ENCODE peak calls at places on chromosomes 6 and 20, in nine cellular contexts. N is MM.1S; M is GM20000; I is cardiac fibroblast; G is bronchial epithelial cell; A is CD4-positive, alpha-beta T cell; P is HFFc6; Y is A549; E is adrenal gland. J is an unnamed sample.

GRCh38 chr20:22529150-22530019 is 55.0 kb downstream of the FOXA2 start:
- DNase-seq in N (no peak), M (no peak), I (no peak), G (no peak), A (no peak), P (no peak), Y (no peak), E (no peak), J (no peak)

GRCh38 chr20:50347568-50347981 is 156.9 kb downstream of the CEBPB start:
- DNase-seq in N (no peak), M (no peak), I (no peak), G (no peak), A (no peak), P (no peak), Y (no peak), E (peak), J (no peak)

GRCh38 chr6:11575408-11576033 is 38.0 kb downstream of the TMEM170B start:
- DNase-seq in N (peak), M (peak), I (peak), G (peak), A (peak), P (peak), Y (peak), E (peak), J (peak)

GRCh38 chr6:63941747-63942470 is 306.3 kb downstream of the PHF3 start:
- DNase-seq in N (no peak), M (no peak), I (no peak), G (peak), A (no peak), P (no peak), Y (no peak), E (no peak), J (no peak)

GRCh38 chr6:84422380-84422968 is 195.0 kb upstream of the CEP162 start:
- DNase-seq in N (no peak), M (peak), I (peak), G (peak), A (no peak), P (peak), Y (peak), E (peak), J (no peak)

GRCh38 chr6:1586256-1586655 is 23.5 kb upstream of the FOXC1 start:
- DNase-seq in N (no peak), M (no peak), I (no peak), G (no peak), A (no peak), P (no peak), Y (no peak), E (no peak), J (no peak)

GRCh38 chr6:22349051-22349450 is 52.2 kb upstream of the PRL start:
- DNase-seq in N (no peak), M (no peak), I (no peak), G (no peak), A (no peak), P (no peak), Y (no peak), E (no peak), J (no peak)

GRCh38 chr6:145139451-145139850 is 595.9 kb downstream of the EPM2A start:
- DNase-seq in N (no peak), M (no peak), I (no peak), G (no peak), A (no peak), P (no peak), Y (no peak), E (no peak), J (no peak)

GRCh38 chr20:4544765-4545164 is 176.9 kb upstream of the PRND start:
- DNase-seq in N (no peak), M (no peak), I (no peak), G (peak), A (no peak), P (peak), Y (no peak), E (no peak), J (no peak)

GRCh38 chr6:82458147-82458546 is 94.5 kb downstream of the TPBG start:
- DNase-seq in N (no peak), M (no peak), I (no peak), G (peak), A (no peak), P (no peak), Y (no peak), E (no peak), J (no peak)

GRCh38 chr6:9482030-9482731 is 932.7 kb downstream of the TFAP2A start:
- DNase-seq in N (no peak), M (no peak), I (peak), G (peak), A (no peak), P (peak), Y (peak), E (no peak), J (no peak)

GRCh38 chr6:33413200-33413599 is 2.4 kb downstream of the PHF1 start:
- DNase-seq in N (no peak), M (no peak), I (no peak), G (no peak), A (no peak), P (no peak), Y (no peak), E (no peak), J (no peak)
- TF ChIP-seq CTCF in N (no peak), M (no peak), I (no peak), G (no peak), A (no peak), P (no peak), Y (no peak), E (no peak), J (no peak)

GRCh38 chr6:43924222-43924702 is 154.3 kb downstream of the VEGFA start:
- DNase-seq in N (peak), M (no peak), I (peak), G (no peak), A (peak), P (no peak), Y (no peak), E (no peak), J (peak)

GRCh38 chr6:43921548-43922422 is 151.8 kb downstream of the VEGFA start:
- DNase-seq in N (no peak), M (no peak), I (no peak), G (no peak), A (no peak), P (no peak), Y (no peak), E (no peak), J (no peak)

GRCh38 chr6:43922423-43923375 is 152.7 kb downstream of the VEGFA start:
- DNase-seq in N (no peak), M (no peak), I (no peak), G (no peak), A (no peak), P (no peak), Y (no peak), E (no peak), J (no peak)

GRCh38 chr6:43921039-43921438 is 151.0 kb downstream of the VEGFA start:
- DNase-seq in N (no peak), M (no peak), I (no peak), G (no peak), A (no peak), P (no peak), Y (no peak), E (no peak), J (no peak)

DNA sequence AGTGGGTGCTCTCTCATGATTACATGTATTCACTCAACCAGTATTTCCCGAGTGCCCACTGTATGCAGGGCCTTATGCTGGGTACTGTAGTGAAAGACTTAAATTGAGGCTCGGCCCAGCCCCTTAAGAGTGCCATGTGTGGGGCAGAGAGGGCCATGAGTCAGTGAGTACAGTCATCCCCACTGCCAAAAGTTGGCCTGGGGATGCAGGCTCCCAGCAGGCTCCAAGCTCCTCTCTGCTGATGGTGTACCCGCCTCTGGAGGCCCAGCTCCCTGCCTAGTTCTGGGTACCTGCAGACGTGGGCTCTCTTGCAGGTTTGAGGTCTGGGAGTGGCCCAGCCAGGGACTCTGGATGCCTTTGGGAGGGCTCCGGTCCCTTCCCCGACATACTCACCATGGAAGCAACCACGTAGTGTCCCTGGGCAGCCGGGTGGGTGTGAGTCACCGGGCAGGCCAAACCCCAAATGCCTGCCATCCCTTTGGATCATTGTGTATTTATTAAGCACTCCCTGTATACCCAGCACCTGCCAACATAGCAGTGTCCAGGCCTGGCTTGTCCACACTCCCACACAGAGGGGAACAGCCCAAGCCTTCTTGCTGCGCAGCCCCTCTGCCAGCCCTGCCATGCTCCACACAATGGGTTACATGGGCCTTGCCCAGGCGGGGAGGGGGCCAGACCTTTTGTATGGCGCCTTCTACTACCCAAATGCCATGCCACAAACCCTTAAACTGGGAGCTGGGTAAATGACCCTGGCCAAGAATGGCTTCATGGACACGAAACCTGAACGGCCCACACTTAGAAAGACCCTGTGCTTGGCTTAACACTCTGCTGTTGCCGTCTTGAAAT is 153.6 kb downstream of the VEGFA start:
- DNase-seq in N (no peak), M (no peak), I (peak), G (peak), A (no peak), P (peak), Y (no peak), E (peak), J (no peak)
- TF ChIP-seq CTCF in N (no peak), M (no peak), I (no peak), G (no peak), A (no peak), P (no peak), Y (no peak), E (no peak), J (no peak)

GRCh38 chr6:160519603-160520042 is 144.5 kb downstream of the LPA start:
- DNase-seq in N (peak), M (no peak), I (no peak), G (peak), A (peak), P (no peak), Y (peak), E (no peak), J (no peak)

GRCh38 chr6:160519133-160519532 is 144.9 kb downstream of the LPA start:
- DNase-seq in N (no peak), M (no peak), I (no peak), G (no peak), A (no peak), P (no peak), Y (no peak), E (no peak), J (no peak)

GRCh38 chr6:160523223-160523622 is 140.9 kb downstream of the LPA start:
- DNase-seq in N (no peak), M (no peak), I (no peak), G (no peak), A (no peak), P (no peak), Y (no peak), E (no peak), J (no peak)

DNA sequence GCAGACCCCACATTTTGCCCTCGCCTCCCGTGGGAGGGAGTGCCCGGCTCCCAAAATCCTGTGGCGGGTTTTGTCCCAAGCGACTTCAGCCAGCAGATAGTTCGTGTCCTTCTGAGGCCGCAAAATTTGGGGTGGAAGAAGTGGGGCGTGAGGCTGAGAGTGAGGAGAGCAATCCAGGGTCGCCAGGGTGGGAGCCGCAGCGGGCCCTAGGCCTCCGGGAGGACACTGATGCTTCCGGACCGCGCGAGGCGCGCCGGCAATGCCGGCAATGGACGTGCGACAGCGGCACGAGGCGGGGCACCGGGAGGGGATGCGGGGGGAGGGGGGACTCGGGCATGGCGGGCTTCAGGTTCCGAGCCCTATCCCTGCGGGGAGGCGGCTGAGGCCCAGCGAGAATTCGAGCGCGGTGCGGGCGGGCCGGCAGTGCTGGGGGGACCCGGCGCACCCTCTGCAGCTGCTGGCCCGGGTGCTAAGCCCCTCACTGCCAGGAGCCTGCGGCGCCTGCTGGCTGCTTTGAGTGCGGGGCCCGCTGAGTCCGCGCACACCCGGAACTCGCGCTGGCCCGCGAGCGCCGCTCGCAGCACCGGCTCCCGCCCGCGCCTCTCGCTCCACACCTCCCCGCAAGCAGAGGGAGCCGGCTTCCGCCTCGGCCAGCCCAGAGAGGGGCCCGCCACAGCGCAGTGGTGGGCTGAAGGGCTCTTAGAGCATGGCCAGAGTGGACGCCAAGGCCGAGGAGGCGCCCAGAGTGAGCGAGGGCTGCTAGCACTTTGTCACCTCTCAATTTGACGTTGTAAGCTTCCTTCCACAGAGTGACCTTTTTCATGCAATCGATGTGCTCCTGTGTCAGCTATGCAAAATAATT is 143.8 kb downstream of the LPA start:
- DNase-seq in N (peak), M (peak), I (peak), G (no peak), A (peak), P (peak), Y (peak), E (peak), J (no peak)
- TF ChIP-seq CTCF in N (no peak), M (no peak), I (no peak), G (peak), A (peak), P (peak), Y (peak), E (peak), J (no peak)

DNA sequence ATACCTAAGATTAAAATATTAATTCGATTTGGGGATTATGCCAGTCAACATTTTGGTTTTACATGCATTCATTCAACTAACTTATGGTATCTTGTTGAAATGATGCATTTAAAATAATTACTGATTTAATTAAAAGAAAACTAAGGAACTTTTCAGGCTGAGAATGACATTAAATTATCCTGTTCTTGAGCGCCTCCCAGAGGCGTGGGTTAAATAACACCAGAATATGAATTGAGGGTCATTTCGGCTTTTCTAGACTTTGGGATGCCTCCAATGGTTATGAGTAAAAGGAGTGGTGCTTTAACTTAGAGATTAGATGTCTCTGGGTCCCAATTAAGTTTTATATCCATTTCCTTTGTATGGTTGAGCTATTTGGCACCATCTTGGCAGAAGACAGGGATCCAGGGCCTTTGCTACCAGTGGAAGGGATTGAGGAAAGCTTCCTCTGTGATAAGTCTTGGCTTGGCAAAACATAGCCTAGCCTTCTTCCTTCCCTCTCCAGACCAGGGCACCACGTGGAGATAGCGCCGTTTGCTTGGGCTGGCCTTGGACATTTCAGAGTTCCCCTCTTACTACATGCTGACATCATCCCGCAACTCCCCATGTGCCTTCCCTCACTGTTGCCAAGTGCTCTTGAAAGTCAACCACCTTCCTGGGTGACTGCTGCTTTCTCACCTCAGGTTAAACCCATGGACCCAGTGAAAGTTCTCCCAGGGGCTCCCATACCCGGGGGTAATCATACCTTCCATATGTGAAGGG is 28.7 kb downstream of the GNAS start:
- DNase-seq in N (no peak), M (no peak), I (no peak), G (no peak), A (no peak), P (no peak), Y (no peak), E (peak), J (no peak)
- TF ChIP-seq CTCF in N (peak), M (no peak), I (no peak), G (no peak), A (peak), P (peak), Y (peak), E (peak), J (peak)

GRCh38 chr6:169215201-169215661 is 38.4 kb downstream of the THBS2 start:
- DNase-seq in N (no peak), M (no peak), I (peak), G (no peak), A (no peak), P (no peak), Y (no peak), E (peak), J (no peak)

GRCh38 chr6:169211881-169212280 is 41.8 kb downstream of the THBS2 start:
- DNase-seq in N (no peak), M (no peak), I (no peak), G (no peak), A (no peak), P (no peak), Y (no peak), E (no peak), J (no peak)

GRCh38 chr6:169212436-169212835 is 41.2 kb downstream of the THBS2 start:
- DNase-seq in N (no peak), M (no peak), I (peak), G (no peak), A (no peak), P (no peak), Y (no peak), E (no peak), J (no peak)

GRCh38 chr6:169213814-169214520 is 39.7 kb downstream of the THBS2 start:
- DNase-seq in N (no peak), M (no peak), I (no peak), G (no peak), A (no peak), P (no peak), Y (no peak), E (no peak), J (no peak)

DNA sequence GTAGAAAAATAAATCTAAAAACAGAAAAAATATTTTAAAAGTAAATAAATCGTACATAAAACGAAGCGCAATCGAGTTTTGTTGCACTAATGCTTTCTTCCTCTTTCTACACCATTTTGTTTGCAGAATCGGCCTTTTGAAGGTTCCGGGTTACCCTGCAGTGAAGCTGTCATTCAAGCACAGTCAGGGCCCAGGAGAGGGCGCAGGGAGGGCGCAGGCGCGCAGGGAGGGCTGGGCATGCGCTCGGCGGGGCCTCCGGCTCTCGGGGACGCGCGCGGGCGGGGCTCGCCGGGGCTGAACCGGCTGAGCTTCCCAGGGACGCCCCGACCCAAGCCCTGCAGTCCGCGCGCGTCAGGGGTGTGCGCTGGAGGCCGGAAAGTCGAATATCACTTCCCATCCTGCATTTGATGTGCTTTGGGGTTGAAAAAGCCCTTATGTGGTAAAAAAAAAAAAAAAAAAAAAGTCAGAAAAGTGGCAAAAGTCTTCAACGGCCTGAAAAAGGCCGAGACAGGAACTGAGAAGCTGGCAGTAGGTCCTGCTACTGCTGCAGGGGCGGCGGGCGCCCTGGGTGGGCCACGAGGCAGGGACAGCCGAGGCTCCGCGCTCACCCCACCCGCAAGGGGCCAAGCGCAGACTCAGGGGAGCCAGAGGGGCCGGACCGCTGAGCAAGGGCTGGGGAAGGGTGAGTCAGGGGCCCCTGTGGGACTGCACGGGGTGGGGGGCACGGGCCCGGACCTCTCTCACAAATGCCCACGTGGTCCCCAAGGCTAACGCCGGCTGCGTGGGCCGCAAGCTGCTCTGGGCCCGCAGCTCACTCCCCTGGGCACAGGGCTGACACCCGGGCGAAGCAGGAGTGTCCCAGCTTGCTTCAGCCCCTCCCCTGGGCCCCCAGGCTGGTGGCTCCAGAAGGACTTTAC is 40.5 kb downstream of the THBS2 start:
- DNase-seq in N (peak), M (peak), I (peak), G (peak), A (peak), P (peak), Y (peak), E (peak), J (peak)
- TF ChIP-seq CTCF in N (peak), M (no peak), I (peak), G (no peak), A (no peak), P (peak), Y (no peak), E (peak), J (no peak)

GRCh38 chr20:57819981-57820380 is 110.2 kb upstream of the PMEPA1 start:
- DNase-seq in N (no peak), M (no peak), I (no peak), G (no peak), A (no peak), P (no peak), Y (no peak), E (no peak), J (no peak)

GRCh38 chr20:57824909-57825308 is 115.1 kb upstream of the PMEPA1 start:
- DNase-seq in N (no peak), M (no peak), I (no peak), G (no peak), A (no peak), P (no peak), Y (no peak), E (no peak), J (no peak)

GRCh38 chr20:57819291-57819690 is 109.5 kb upstream of the PMEPA1 start:
- DNase-seq in N (no peak), M (no peak), I (no peak), G (no peak), A (no peak), P (no peak), Y (no peak), E (no peak), J (no peak)

GRCh38 chr20:57818418-57818817 is 108.6 kb upstream of the PMEPA1 start:
- DNase-seq in N (no peak), M (no peak), I (no peak), G (no peak), A (no peak), P (no peak), Y (no peak), E (no peak), J (no peak)

DNA sequence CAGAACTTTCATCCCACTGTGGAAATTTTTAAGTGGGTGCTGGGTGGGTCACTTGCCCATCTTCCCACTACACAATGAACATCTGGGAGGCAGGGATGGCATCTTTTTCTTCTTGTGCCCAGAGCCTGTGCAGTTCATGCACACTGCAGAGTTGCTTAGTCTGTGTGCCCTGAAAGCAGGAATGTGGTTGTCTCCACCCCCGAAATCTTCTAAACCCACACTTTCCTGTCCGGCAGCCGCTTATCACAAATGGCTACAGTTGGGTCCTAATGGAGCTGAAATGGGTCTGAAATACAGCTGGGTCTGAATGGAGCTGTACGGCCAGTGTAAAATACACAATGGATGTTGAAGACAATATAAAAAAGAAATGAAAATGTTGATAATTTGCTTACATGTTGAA is 112.1 kb upstream of the PMEPA1 start:
- DNase-seq in N (no peak), M (no peak), I (no peak), G (no peak), A (no peak), P (no peak), Y (no peak), E (no peak), J (no peak)
- TF ChIP-seq CTCF in N (no peak), M (no peak), I (no peak), G (no peak), A (no peak), P (no peak), Y (no peak), E (no peak), J (no peak)

GRCh38 chr6:109783245-109783990 is 92.3 kb downstream of the FIG4 start:
- DNase-seq in N (no peak), M (no peak), I (no peak), G (no peak), A (no peak), P (no peak), Y (no peak), E (no peak), J (no peak)
- TF ChIP-seq CTCF in N (peak), M (no peak), I (peak), G (peak), A (no peak), P (peak), Y (no peak), E (no peak), J (peak)

J was measured in GM12878.